ENCODE peak calls at places on chromosomes 6 and 20, in seven cellular contexts. T, F, C, N, I, G and O are unnamed samples.

GRCh38 chr20:20926222-20926905 is 179.8 kb downstream of the LINC00237 start:
- DNase-seq in T (no peak), F (no peak), C (no peak), N (no peak), I (no peak), G (no peak), O (no peak)

GRCh38 chr6:165096868-165097267 is 212.5 kb downstream of the C6orf118 start:
- DNase-seq in T (no peak), F (no peak), C (no peak), N (no peak), I (no peak), G (peak; percentile 11), O (no peak)

GRCh38 chr6:149846321-149846720 is 17.8 kb downstream of the LRP11 start:
- DNase-seq in T (no peak), F (no peak), C (peak; percentile 87), N (peak; percentile 84), I (no peak), G (peak; percentile 96), O (no peak)

GRCh38 chr6:70456725-70457124 is 43.4 kb downstream of the FAM135A start:
- DNase-seq in T (no peak), F (no peak), C (no peak), N (no peak), I (no peak), G (no peak), O (no peak)

GRCh38 chr20:38706482-38706881 is 17.8 kb upstream of the SLC32A1 start:
- DNase-seq in T (no peak), F (no peak), C (no peak), N (no peak), I (no peak), G (no peak), O (no peak)

GRCh38 chr6:135251416-135251815 is 70.3 kb downstream of the MYB start:
- DNase-seq in T (no peak), F (no peak), C (no peak), N (no peak), I (no peak), G (no peak), O (no peak)

GRCh38 chr6:142893088-142893487 is 51.9 kb downstream of the HIVEP2 start:
- DNase-seq in T (no peak), F (no peak), C (peak; percentile 74), N (no peak), I (no peak), G (peak; percentile 66), O (no peak)

GRCh38 chr6:140380371-140381218 is 1006.1 kb upstream of the CITED2 start:
- DNase-seq in T (no peak), F (no peak), C (no peak), N (no peak), I (no peak), G (peak; percentile 37), O (no peak)

GRCh38 chr6:111625099-111625416 is 19.4 kb upstream of the TRAF3IP2 start:
- DNase-seq in T (no peak), F (no peak), C (no peak), N (no peak), I (no peak), G (no peak), O (no peak)

GRCh38 chr20:63230800-63231268 is 4.9 kb upstream of the BIRC7 start:
- DNase-seq in T (no peak), F (no peak), C (peak; percentile 73), N (peak; percentile 65), I (no peak), G (peak; percentile 73), O (no peak)

GRCh38 chr6:99092461-99092860 is 144.7 kb upstream of the FBXL4 start:
- DNase-seq in T (no peak), F (no peak), C (no peak), N (no peak), I (no peak), G (no peak), O (no peak)

GRCh38 chr6:77021232-77021631 is 442.1 kb downstream of the HTR1B start:
- DNase-seq in T (no peak), F (no peak), C (no peak), N (no peak), I (no peak), G (no peak), O (no peak)

GRCh38 chr6:45592991-45593390 is 215.3 kb upstream of the SUPT3H start:
- DNase-seq in T (no peak), F (no peak), C (peak; percentile 8), N (no peak), I (no peak), G (peak; percentile 48), O (no peak)

GRCh38 chr6:108712946-108713345 is 135.3 kb upstream of the ARMC2 start:
- DNase-seq in T (no peak), F (no peak), C (no peak), N (no peak), I (no peak), G (no peak), O (no peak)

GRCh38 chr6:38773338-38773737 is 58.2 kb downstream of the DNAH8 start:
- DNase-seq in T (no peak), F (no peak), C (peak; percentile 8), N (no peak), I (no peak), G (no peak), O (no peak)

GRCh38 chr6:28710466-28711191 is 184.9 kb downstream of the GPX5 start:
- DNase-seq in T (no peak), F (no peak), C (peak; percentile 42), N (peak; percentile 88), I (no peak), G (peak; percentile 67), O (no peak)

GRCh38 chr6:73523434-73524123 is 2.7 kb upstream of the EEF1A1 start:
- DNase-seq in T (peak; percentile 17), F (peak; percentile 61), C (peak; percentile 17), N (no peak), I (peak; percentile 89), G (peak; percentile 39), O (peak; percentile 81)

GRCh38 chr20:25507385-25508082 is 77.8 kb downstream of the NINL start:
- DNase-seq in T (no peak), F (no peak), C (no peak), N (no peak), I (no peak), G (no peak), O (no peak)

GRCh38 chr6:34866509-34866908 is 21.3 kb downstream of the TAF11 start:
- DNase-seq in T (no peak), F (no peak), C (no peak), N (no peak), I (no peak), G (no peak), O (no peak)

GRCh38 chr20:46317685-46318177 is 9.4 kb upstream of the CDH22 start:
- DNase-seq in T (no peak), F (no peak), C (no peak), N (no peak), I (no peak), G (no peak), O (no peak)

GRCh38 chr6:20069130-20069529 is 143.1 kb downstream of the MBOAT1 start:
- DNase-seq in T (no peak), F (no peak), C (no peak), N (no peak), I (no peak), G (no peak), O (no peak)

GRCh38 chr6:41736800-41737555 is 1.6 kb upstream of the TFEB start:
- DNase-seq in T (no peak), F (no peak), C (no peak), N (no peak), I (no peak), G (no peak), O (no peak)

GRCh38 chr20:11229772-11230171 is 556.0 kb upstream of the JAG1 start:
- DNase-seq in T (no peak), F (no peak), C (peak; percentile 99), N (peak; percentile 99), I (no peak), G (peak; percentile 98), O (no peak)

GRCh38 chr6:62803094-62803493 is 408.2 kb upstream of the FKBP1C start:
- DNase-seq in T (no peak), F (no peak), C (no peak), N (no peak), I (no peak), G (no peak), O (no peak)

GRCh38 chr6:37690964-37691735 is 6.5 kb downstream of the MDGA1 start:
- DNase-seq in T (no peak), F (no peak), C (peak; percentile 18), N (no peak), I (no peak), G (peak; percentile 48), O (no peak)

GRCh38 chr6:118896339-118897136 is 2.6 kb downstream of the ASF1A start:
- DNase-seq in T (no peak), F (no peak), C (peak; percentile 73), N (peak; percentile 40), I (no peak), G (peak; percentile 72), O (peak; percentile 41)